ENCODE peak calls at places on chromosomes 4 and X, in four cellular contexts. One of them, this sample, is unnamed.

GRCh38 chr4:183132865-183133264 is 33.8 kb downstream of the WWC2 start:
- DNase-seq in astrocyte of the spinal cord: no peak
- DNase-seq in WERI-Rb-1: no peak
- DNase-seq in BJ: no peak
- DNase-seq in this sample: no peak

GRCh38 chr4:56937262-56937661 is 29.6 kb downstream of the REST start:
- DNase-seq in astrocyte of the spinal cord: peak
- DNase-seq in WERI-Rb-1: no peak
- DNase-seq in BJ: peak
- DNase-seq in this sample: no peak

GRCh38 chr4:70842761-70843435 is 3.2 kb upstream of the GRSF1 start:
- DNase-seq in astrocyte of the spinal cord: no peak
- DNase-seq in WERI-Rb-1: no peak
- DNase-seq in BJ: no peak
- DNase-seq in this sample: no peak

GRCh38 chr4:88998941-88999340 is 58.0 kb downstream of the FAM13A start:
- DNase-seq in astrocyte of the spinal cord: no peak
- DNase-seq in WERI-Rb-1: no peak
- DNase-seq in BJ: no peak
- DNase-seq in this sample: no peak

GRCh38 chr4:47493238-47494123 is 8.4 kb downstream of the ATP10D start:
- DNase-seq in astrocyte of the spinal cord: no peak
- DNase-seq in WERI-Rb-1: no peak
- DNase-seq in BJ: no peak
- DNase-seq in this sample: no peak

GRCh38 chr4:186829740-186830449 is 106.2 kb upstream of the FAT1 start:
- DNase-seq in astrocyte of the spinal cord: peak
- DNase-seq in WERI-Rb-1: no peak
- DNase-seq in BJ: no peak
- DNase-seq in this sample: no peak

GRCh38 chr4:84578540-84579409 is 4.2 kb upstream of the CDS1 start:
- DNase-seq in astrocyte of the spinal cord: peak
- DNase-seq in WERI-Rb-1: peak
- DNase-seq in BJ: no peak
- DNase-seq in this sample: peak

GRCh38 chr4:83219344-83219990 is 65.1 kb downstream of the COQ2 start:
- DNase-seq in astrocyte of the spinal cord: no peak
- DNase-seq in WERI-Rb-1: peak
- DNase-seq in BJ: peak
- DNase-seq in this sample: no peak

GRCh38 chr4:91837608-91838029 is 466.1 kb upstream of the GRID2 start:
- DNase-seq in astrocyte of the spinal cord: peak
- DNase-seq in WERI-Rb-1: no peak
- DNase-seq in BJ: no peak
- DNase-seq in this sample: no peak

GRCh38 chr4:1204286-1204827 is 32.0 kb upstream of the SPON2 start:
- DNase-seq in astrocyte of the spinal cord: no peak
- DNase-seq in WERI-Rb-1: peak
- DNase-seq in BJ: no peak
- DNase-seq in this sample: no peak

GRCh38 chrX:25344191-25344936 is 328.6 kb upstream of the ARX start:
- DNase-seq in astrocyte of the spinal cord: no peak
- DNase-seq in WERI-Rb-1: peak
- DNase-seq in BJ: no peak
- DNase-seq in this sample: no peak

GRCh38 chrX:132488819-132489255 is at the start of gene MBNL3:
- DNase-seq in astrocyte of the spinal cord: peak
- DNase-seq in WERI-Rb-1: peak
- DNase-seq in BJ: no peak
- DNase-seq in this sample: peak

GRCh38 chr4:11468901-11469300 is 40.2 kb upstream of the HS3ST1 start:
- DNase-seq in astrocyte of the spinal cord: no peak
- DNase-seq in WERI-Rb-1: no peak
- DNase-seq in BJ: no peak
- DNase-seq in this sample: no peak

GRCh38 chr4:157128395-157128794 is 52.4 kb downstream of the GLRB start:
- DNase-seq in astrocyte of the spinal cord: peak
- DNase-seq in WERI-Rb-1: peak
- DNase-seq in BJ: no peak
- DNase-seq in this sample: no peak

GRCh38 chr4:10085386-10085785 is 31.2 kb downstream of the WDR1 start:
- DNase-seq in astrocyte of the spinal cord: no peak
- DNase-seq in WERI-Rb-1: no peak
- DNase-seq in BJ: no peak
- DNase-seq in this sample: no peak

GRCh38 chrX:11789809-11790208 is 31.8 kb downstream of the MSL3 start:
- DNase-seq in astrocyte of the spinal cord: no peak
- DNase-seq in WERI-Rb-1: no peak
- DNase-seq in BJ: no peak
- DNase-seq in this sample: no peak

GRCh38 chr4:64158648-64159326 is 250.5 kb downstream of the TECRL start:
- DNase-seq in astrocyte of the spinal cord: peak
- DNase-seq in WERI-Rb-1: peak
- DNase-seq in BJ: no peak
- DNase-seq in this sample: peak

GRCh38 chrX:153735274-153735673 is 10.6 kb downstream of the ABCD1 start:
- DNase-seq in astrocyte of the spinal cord: no peak
- DNase-seq in WERI-Rb-1: no peak
- DNase-seq in BJ: no peak
- DNase-seq in this sample: no peak

GRCh38 chr4:158624889-158625478 is 46.7 kb downstream of the C4orf46 start:
- DNase-seq in astrocyte of the spinal cord: peak
- DNase-seq in WERI-Rb-1: no peak
- DNase-seq in BJ: no peak
- DNase-seq in this sample: peak

GRCh38 chr4:125642645-125643044 is 327.9 kb downstream of the FAT4 start:
- DNase-seq in astrocyte of the spinal cord: no peak
- DNase-seq in WERI-Rb-1: peak
- DNase-seq in BJ: no peak
- DNase-seq in this sample: no peak

GRCh38 chr4:53474178-53474577 is 96.7 kb downstream of the FIP1L1 start:
- DNase-seq in astrocyte of the spinal cord: no peak
- DNase-seq in WERI-Rb-1: no peak
- DNase-seq in BJ: no peak
- DNase-seq in this sample: no peak

GRCh38 chr4:4969298-4969697 is 50.0 kb downstream of the CYTL1 start:
- DNase-seq in astrocyte of the spinal cord: no peak
- DNase-seq in WERI-Rb-1: no peak
- DNase-seq in BJ: no peak
- DNase-seq in this sample: no peak

GRCh38 chrX:47662144-47662657 is 3.2 kb upstream of the UXT start:
- DNase-seq in astrocyte of the spinal cord: peak
- DNase-seq in WERI-Rb-1: no peak
- DNase-seq in BJ: peak
- DNase-seq in this sample: no peak

GRCh38 chr4:169158860-169159259 is 111.9 kb downstream of the SH3RF1 start:
- DNase-seq in astrocyte of the spinal cord: no peak
- DNase-seq in WERI-Rb-1: no peak
- DNase-seq in BJ: no peak
- DNase-seq in this sample: no peak

GRCh38 chr4:60805500-60806313 is 394.4 kb upstream of the ADGRL3 start:
- DNase-seq in astrocyte of the spinal cord: peak
- DNase-seq in WERI-Rb-1: peak
- DNase-seq in BJ: no peak
- DNase-seq in this sample: peak

GRCh38 chrX:482192-482701 is 95.5 kb upstream of the PPP2R3B start:
- DNase-seq in astrocyte of the spinal cord: no peak
- DNase-seq in WERI-Rb-1: no peak
- DNase-seq in BJ: no peak
- DNase-seq in this sample: no peak

GRCh38 chr4:67680568-67681222 is 20.3 kb downstream of the UBA6 start:
- DNase-seq in astrocyte of the spinal cord: peak
- DNase-seq in WERI-Rb-1: no peak
- DNase-seq in BJ: no peak
- DNase-seq in this sample: no peak

GRCh38 chr4:169070071-169070894 is 60.2 kb upstream of the CBR4 start:
- DNase-seq in astrocyte of the spinal cord: peak
- DNase-seq in WERI-Rb-1: no peak
- DNase-seq in BJ: peak
- DNase-seq in this sample: no peak

GRCh38 chr4:89506866-89507494 is 199.4 kb upstream of the GPRIN3 start:
- DNase-seq in astrocyte of the spinal cord: no peak
- DNase-seq in WERI-Rb-1: no peak
- DNase-seq in BJ: no peak
- DNase-seq in this sample: no peak

GRCh38 chr4:45043916-45044315 is 317.6 kb upstream of the GNPDA2 start:
- DNase-seq in astrocyte of the spinal cord: no peak
- DNase-seq in WERI-Rb-1: no peak
- DNase-seq in BJ: no peak
- DNase-seq in this sample: no peak

GRCh38 chr4:151420408-151420807 is 11.4 kb downstream of the FHIP1A start:
- DNase-seq in astrocyte of the spinal cord: no peak
- DNase-seq in WERI-Rb-1: no peak
- DNase-seq in BJ: no peak
- DNase-seq in this sample: no peak

GRCh38 chr4:124330045-124330444 is 382.5 kb downstream of the ANKRD50 start:
- DNase-seq in astrocyte of the spinal cord: no peak
- DNase-seq in WERI-Rb-1: no peak
- DNase-seq in BJ: no peak
- DNase-seq in this sample: no peak

GRCh38 chr4:15451181-15451865 is 18.4 kb upstream of the CC2D2A start:
- DNase-seq in astrocyte of the spinal cord: peak
- DNase-seq in WERI-Rb-1: no peak
- DNase-seq in BJ: no peak
- DNase-seq in this sample: no peak

GRCh38 chr4:133102612-133103409 is 46.3 kb upstream of the PCDH10 start:
- DNase-seq in astrocyte of the spinal cord: no peak
- DNase-seq in WERI-Rb-1: no peak
- DNase-seq in BJ: no peak
- DNase-seq in this sample: no peak
- TF ChIP-seq CTCF in astrocyte of the spinal cord: no peak
- TF ChIP-seq CTCF in WERI-Rb-1: no peak
- TF ChIP-seq CTCF in BJ: peak
- TF ChIP-seq CTCF in this sample: no peak

DNA sequence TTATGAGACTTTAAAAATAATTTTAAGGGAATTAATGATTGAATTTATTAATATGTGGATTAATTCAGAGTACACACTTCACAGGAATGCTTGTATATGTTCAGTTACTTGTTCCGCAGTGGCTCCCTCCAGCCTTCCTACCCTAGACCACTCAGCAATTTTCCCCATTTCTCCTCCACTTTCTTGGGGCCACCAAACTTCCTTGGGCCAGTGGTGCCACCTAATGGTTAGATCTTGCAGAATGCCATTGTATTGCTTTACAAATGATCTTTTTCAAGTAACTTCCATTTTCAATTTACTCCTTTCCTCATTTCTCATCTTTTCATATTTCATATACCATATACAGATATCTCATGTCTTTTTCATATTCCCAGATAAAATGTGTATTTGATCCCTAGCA is 3.6 kb upstream of the RNF175 start:
- DNase-seq in astrocyte of the spinal cord: no peak
- DNase-seq in WERI-Rb-1: no peak
- DNase-seq in BJ: no peak
- DNase-seq in this sample: no peak
- TF ChIP-seq CTCF in astrocyte of the spinal cord: no peak
- TF ChIP-seq CTCF in WERI-Rb-1: peak
- TF ChIP-seq CTCF in BJ: peak
- TF ChIP-seq CTCF in this sample: peak

DNA sequence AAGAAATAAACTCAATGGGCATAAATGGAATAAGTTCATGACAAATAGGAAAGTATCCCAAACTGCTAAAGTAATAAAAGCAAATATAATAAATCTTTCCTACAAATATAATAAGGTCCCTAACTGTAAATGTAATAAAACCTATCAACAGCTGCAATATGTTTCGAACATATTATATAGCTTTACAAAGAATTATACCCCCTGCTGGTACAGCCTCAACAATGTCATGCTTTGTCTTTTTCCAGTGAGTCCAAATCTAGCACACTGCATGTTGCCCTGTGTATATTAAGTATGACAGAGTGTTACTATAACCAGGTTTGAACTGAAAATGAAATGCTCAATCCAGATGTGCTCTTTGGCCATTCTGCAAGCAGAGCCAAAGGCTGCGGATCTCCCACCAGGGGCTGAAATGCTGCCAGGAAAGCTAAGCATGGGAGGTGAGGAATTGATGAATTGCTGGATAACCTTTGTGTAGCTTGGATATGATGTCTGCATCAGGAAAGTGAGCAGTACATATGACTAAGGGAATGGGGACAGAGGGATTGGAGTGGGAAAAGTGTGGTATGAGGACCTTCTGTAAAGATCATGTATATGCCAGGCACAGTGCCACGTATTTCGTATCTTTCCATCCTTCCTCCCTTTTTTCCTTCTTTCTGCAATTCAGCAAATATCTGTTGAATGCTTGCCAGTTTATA is 954.5 kb upstream of the LCORL start:
- DNase-seq in astrocyte of the spinal cord: no peak
- DNase-seq in WERI-Rb-1: no peak
- DNase-seq in BJ: no peak
- DNase-seq in this sample: no peak
- TF ChIP-seq CTCF in astrocyte of the spinal cord: no peak
- TF ChIP-seq CTCF in WERI-Rb-1: no peak
- TF ChIP-seq CTCF in BJ: no peak
- TF ChIP-seq CTCF in this sample: no peak

DNA sequence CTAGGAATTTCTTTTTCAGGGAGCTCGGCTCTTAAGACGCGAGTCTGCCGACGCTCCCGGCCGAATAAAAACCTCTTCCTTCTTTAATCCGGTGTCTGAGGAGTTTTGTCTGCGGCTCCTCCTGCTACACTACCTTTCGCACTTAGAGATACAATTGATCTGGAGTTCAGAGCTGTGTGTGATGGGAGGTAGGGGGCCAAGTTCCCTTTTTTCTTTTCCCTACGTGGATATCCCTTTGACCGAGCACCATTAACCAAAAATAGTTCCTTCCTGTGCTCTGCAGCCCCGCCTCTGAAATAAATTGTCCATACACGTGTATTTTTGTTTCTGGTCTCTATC is 574 bp upstream of the PGM2 start:
- DNase-seq in astrocyte of the spinal cord: no peak
- DNase-seq in WERI-Rb-1: peak
- DNase-seq in BJ: no peak
- DNase-seq in this sample: peak
- TF ChIP-seq CTCF in astrocyte of the spinal cord: no peak
- TF ChIP-seq CTCF in WERI-Rb-1: no peak
- TF ChIP-seq CTCF in BJ: no peak
- TF ChIP-seq CTCF in this sample: no peak

GRCh38 chr4:26813698-26814097 is 46.9 kb upstream of the STIM2 start:
- DNase-seq in astrocyte of the spinal cord: no peak
- DNase-seq in WERI-Rb-1: no peak
- DNase-seq in BJ: no peak
- DNase-seq in this sample: no peak
- TF ChIP-seq CTCF in astrocyte of the spinal cord: no peak
- TF ChIP-seq CTCF in WERI-Rb-1: no peak
- TF ChIP-seq CTCF in BJ: no peak
- TF ChIP-seq CTCF in this sample: no peak

GRCh38 chrX:10756365-10756915 is 136.1 kb upstream of the MID1 start:
- DNase-seq in astrocyte of the spinal cord: peak
- DNase-seq in WERI-Rb-1: no peak
- DNase-seq in BJ: peak
- DNase-seq in this sample: no peak
- TF ChIP-seq CTCF in astrocyte of the spinal cord: no peak
- TF ChIP-seq CTCF in WERI-Rb-1: no peak
- TF ChIP-seq CTCF in BJ: no peak
- TF ChIP-seq CTCF in this sample: no peak